ENCODE peak calls at places on chromosomes 2 and 18, in four cellular contexts. R, J, Q and K are unnamed samples.

GRCh38 chr2:3348771-3349170 is 28.8 kb downstream of the EIPR1 start:
- DNase-seq in Q (no peak), J (no peak), R (no peak), K (no peak)

GRCh38 chr2:53768233-53768542 is 584 bp downstream of the CHAC2 start:
- DNase-seq in Q (no peak), J (no peak), R (no peak), K (peak)

GRCh38 chr2:240502059-240502429 is 55.7 kb downstream of the ANKMY1 start:
- DNase-seq in J (no peak), Q (no peak), R (no peak), K (no peak)

GRCh38 chr2:161206491-161207032 is 46.3 kb downstream of the TANK start:
- DNase-seq in R (no peak), Q (no peak), J (no peak), K (no peak)

GRCh38 chr18:28961669-28962228 is 784.8 kb upstream of the CDH2 start:
- DNase-seq in J (no peak), R (peak), Q (peak), K (peak)

GRCh38 chr2:61177727-61178549 is 15.9 kb downstream of the C2orf74 start:
- DNase-seq in J (no peak), R (peak), Q (no peak), K (no peak)

GRCh38 chr2:924701-925100 is 25.9 kb upstream of the SNTG2 start:
- DNase-seq in J (no peak), R (no peak), Q (no peak), K (no peak)

GRCh38 chr2:141565597-141565996 is 565.2 kb downstream of the LRP1B start:
- DNase-seq in R (no peak), J (no peak), Q (no peak), K (no peak)

GRCh38 chr2:131419447-131419846 is 55.5 kb upstream of the RAB6D start:
- DNase-seq in R (no peak), J (no peak), Q (no peak), K (peak)

GRCh38 chr2:11930211-11930761 is 183.9 kb downstream of the LPIN1 start:
- DNase-seq in J (no peak), R (no peak), Q (no peak), K (no peak)

GRCh38 chr2:239814136-239814916 is 210.8 kb downstream of the NDUFA10 start:
- DNase-seq in Q (no peak), J (no peak), R (no peak), K (no peak)

GRCh38 chr2:238412067-238412767 is 14.5 kb upstream of the ASB1 start:
- DNase-seq in J (no peak), Q (no peak), R (no peak), K (no peak)

GRCh38 chr2:43616967-43617366 is 20.1 kb upstream of the PLEKHH2 start:
- DNase-seq in R (no peak), J (no peak), Q (no peak), K (no peak)

GRCh38 chr2:211416373-211416772 is 860.0 kb downstream of the CPS1 start:
- DNase-seq in Q (no peak), R (no peak), J (no peak), K (no peak)

GRCh38 chr18:30211112-30211511 is 831.4 kb downstream of the DSC3 start:
- DNase-seq in Q (no peak), R (no peak), J (no peak), K (no peak)

GRCh38 chr18:49495074-49495473 is 8.0 kb upstream of the C18orf32 start:
- DNase-seq in J (no peak), Q (no peak), R (no peak), K (no peak)

GRCh38 chr2:68726608-68727367 is 7.8 kb upstream of the ARHGAP25 start:
- DNase-seq in J (peak), Q (no peak), R (no peak), K (no peak)

GRCh38 chr18:11649839-11650238 is 39.2 kb upstream of the GNAL start:
- DNase-seq in R (no peak), Q (no peak), J (no peak), K (no peak)

GRCh38 chr18:23547806-23548205 is 38.5 kb downstream of the NPC1 start:
- DNase-seq in J (no peak), R (peak), Q (no peak), K (no peak)

GRCh38 chr2:167862787-167863186 is 384.6 kb downstream of the STK39 start:
- DNase-seq in J (peak), R (no peak), Q (no peak), K (no peak)

GRCh38 chr2:232593931-232594330 is 39.5 kb upstream of the EFHD1 start:
- DNase-seq in R (no peak), Q (no peak), J (no peak), K (no peak)

GRCh38 chr18:9742588-9743131 is 34.6 kb downstream of the RAB31 start:
- DNase-seq in J (no peak), Q (no peak), R (no peak), K (no peak)

GRCh38 chr18:9741461-9741820 is 33.3 kb downstream of the RAB31 start:
- DNase-seq in J (no peak), R (no peak), Q (no peak), K (no peak)

GRCh38 chr18:9741821-9742541 is 33.9 kb downstream of the RAB31 start:
- DNase-seq in J (no peak), Q (peak), R (peak), K (peak)

GRCh38 chr18:9740076-9740475 is 32.0 kb downstream of the RAB31 start:
- DNase-seq in R (no peak), Q (no peak), J (no peak), K (no peak)

GRCh38 chr18:9743200-9744016 is 35.3 kb downstream of the RAB31 start:
- DNase-seq in Q (peak), J (no peak), R (peak), K (peak)
- TF ChIP-seq ZNF274 in Q (no peak), J (no peak), R (no peak), K (no peak)

GRCh38 chr2:120470041-120470716 is 124.2 kb downstream of the INHBB start:
- DNase-seq in J (no peak), R (peak), Q (no peak), K (no peak)
- TF ChIP-seq SUZ12 in J (no peak), R (no peak), Q (no peak), K (no peak)

GRCh38 chr2:70403267-70404053 is 101.6 kb upstream of the FAM136A start:
- DNase-seq in R (peak), Q (no peak), J (no peak), K (no peak)
- TF ChIP-seq ZNF274 in R (no peak), Q (no peak), J (no peak), K (no peak)

DNA sequence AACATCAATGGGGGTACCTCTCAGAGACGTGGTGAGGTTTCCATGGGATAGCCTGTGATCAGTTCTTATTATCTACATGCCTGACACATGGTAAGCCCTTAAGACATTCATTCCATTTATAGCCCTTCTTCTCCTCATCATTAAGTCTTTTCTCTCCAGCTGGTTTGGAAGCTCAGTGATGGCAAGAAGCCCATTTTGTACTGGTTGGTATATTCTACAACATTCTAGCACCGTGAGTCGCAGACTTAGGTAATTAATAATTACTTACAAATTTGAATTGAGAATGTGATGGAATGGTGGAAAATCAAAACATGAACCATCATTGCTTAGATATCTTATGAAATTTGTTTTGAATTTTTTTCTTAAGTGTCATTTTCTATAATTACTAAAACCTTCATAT is 472.6 kb downstream of the DLGAP1 start:
- DNase-seq in R (no peak), J (no peak), Q (no peak), K (no peak)
- TF ChIP-seq SUZ12 in R (no peak), J (no peak), Q (no peak), K (no peak)

DNA sequence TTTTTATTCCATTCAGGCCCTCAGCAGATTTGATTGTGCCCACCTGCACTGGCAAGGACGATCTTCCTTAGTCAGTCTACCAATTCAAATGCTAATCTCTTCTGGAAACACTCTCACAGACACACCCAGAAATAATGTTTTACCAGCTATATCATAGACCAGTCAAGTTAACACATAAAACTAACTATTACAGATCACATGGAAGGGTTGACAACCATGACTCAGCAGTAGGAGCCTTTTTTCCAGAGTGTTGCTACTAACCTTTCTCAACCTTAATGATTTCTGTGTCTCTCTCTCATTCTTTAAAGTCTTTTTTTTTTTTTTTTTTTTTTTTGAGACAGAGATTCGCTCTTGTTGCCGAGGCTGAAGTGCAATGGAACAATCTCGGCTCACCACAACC is 143.5 kb upstream of the MSH6 start:
- DNase-seq in J (no peak), R (no peak), Q (no peak), K (no peak)
- TF ChIP-seq ZNF274 in J (no peak), R (no peak), Q (no peak), K (no peak)

GRCh38 chr2:171206422-171207115 is 45.9 kb upstream of the TLK1 start:
- DNase-seq in R (no peak), Q (no peak), J (no peak), K (no peak)

GRCh38 chr2:171214093-171214492 is 53.4 kb upstream of the TLK1 start:
- DNase-seq in J (no peak), Q (no peak), R (no peak), K (no peak)

GRCh38 chr2:171210216-171210863 is 49.6 kb upstream of the TLK1 start:
- DNase-seq in J (no peak), Q (no peak), R (no peak), K (no peak)

GRCh38 chr2:171208648-171209047 is 48.0 kb upstream of the TLK1 start:
- DNase-seq in Q (no peak), R (no peak), J (no peak), K (no peak)

GRCh38 chr2:171210864-171211431 is 50.3 kb upstream of the TLK1 start:
- DNase-seq in R (no peak), J (peak), Q (no peak), K (no peak)
- TF ChIP-seq SUZ12 in R (no peak), J (no peak), Q (no peak), K (no peak)

GRCh38 chr18:69265661-69266060 is 135.0 kb upstream of the DOK6 start:
- DNase-seq in R (no peak), J (no peak), Q (no peak), K (no peak)

GRCh38 chr18:69257861-69258458 is 142.7 kb upstream of the DOK6 start:
- DNase-seq in J (no peak), R (peak), Q (no peak), K (no peak)

GRCh38 chr18:69259282-69259681 is 141.4 kb upstream of the DOK6 start:
- DNase-seq in J (no peak), Q (no peak), R (no peak), K (no peak)

GRCh38 chr18:69261436-69261835 is 139.3 kb upstream of the DOK6 start:
- DNase-seq in J (no peak), Q (no peak), R (no peak), K (no peak)
- TF ChIP-seq ZNF274 in J (no peak), Q (no peak), R (no peak), K (no peak)

GRCh38 chr2:128585706-128586105 is 267.0 kb upstream of the HS6ST1 start:
- DNase-seq in J (no peak), R (no peak), Q (no peak), K (no peak)
- TF ChIP-seq SUZ12 in J (no peak), R (no peak), Q (no peak), K (no peak)